ENCODE peak calls at places on chromosomes 4 and X, in five cellular contexts. G, Q, E, V and N are unnamed samples.

GRCh38 chrX:145751943-145752342 is 65.7 kb upstream of the SLITRK2 start:
- DNase-seq in G (no peak), Q (no peak), E (no peak), V (no peak), N (no peak)

GRCh38 chrX:40809210-40809609 is 73.9 kb upstream of the MED14 start:
- DNase-seq in G (no peak), Q (no peak), E (no peak), V (no peak), N (no peak)

GRCh38 chr4:165384608-165385007 is 5.8 kb downstream of the CPE start:
- DNase-seq in G (no peak), Q (no peak), E (peak), V (no peak), N (no peak)

GRCh38 chr4:188439641-188440311 is 300.5 kb downstream of the TRIML1 start:
- DNase-seq in G (no peak), Q (no peak), E (no peak), V (no peak), N (no peak)

GRCh38 chr4:10456270-10457254 is 664 bp downstream of the ZNF518B start:
- DNase-seq in G (peak), Q (peak), E (no peak), V (no peak), N (peak)

GRCh38 chr4:85790582-85790981 is 315.6 kb downstream of the ARHGAP24 start:
- DNase-seq in G (no peak), Q (no peak), E (no peak), V (no peak), N (no peak)

GRCh38 chrX:72142094-72142843 is 10.6 kb upstream of the RTL5 start:
- DNase-seq in G (no peak), Q (no peak), E (no peak), V (no peak), N (no peak)

GRCh38 chr4:73170518-73171198 is 87.9 kb downstream of the ANKRD17 start:
- DNase-seq in G (no peak), Q (no peak), E (no peak), V (no peak), N (no peak)

GRCh38 chr4:6942238-6942800 is 32.7 kb downstream of the TBC1D14 start:
- DNase-seq in G (no peak), Q (no peak), E (no peak), V (peak), N (no peak)

GRCh38 chr4:95889662-95890061 is 49.8 kb downstream of the PDHA2 start:
- DNase-seq in G (no peak), Q (no peak), E (no peak), V (no peak), N (no peak)

GRCh38 chrX:140091276-140091886 is 126.1 kb upstream of the CXorf66 start:
- DNase-seq in G (peak), Q (peak), E (no peak), V (no peak), N (no peak)

GRCh38 chr4:6987566-6987920 is 55.6 kb upstream of the TADA2B start:
- DNase-seq in G (no peak), Q (no peak), E (no peak), V (no peak), N (no peak)

GRCh38 chr4:104352211-104352610 is 142.5 kb downstream of the CXXC4 start:
- DNase-seq in G (peak), Q (no peak), E (peak), V (no peak), N (peak)

GRCh38 chr4:1347410-1347864 is 429 bp downstream of the UVSSA start:
- DNase-seq in G (peak), Q (peak), E (peak), V (no peak), N (peak)

GRCh38 chr4:80101768-80102116 is 28.7 kb upstream of the ANTXR2 start:
- DNase-seq in G (no peak), Q (no peak), E (no peak), V (no peak), N (no peak)

GRCh38 chr4:1113311-1114009 is at the start of gene RNF212:
- DNase-seq in G (no peak), Q (peak), E (no peak), V (no peak), N (no peak)

GRCh38 chr4:88960576-88960975 is 96.4 kb downstream of the FAM13A start:
- DNase-seq in G (no peak), Q (no peak), E (no peak), V (no peak), N (peak)

GRCh38 chrX:150934453-150934852 is 36.0 kb upstream of the CD99L2 start:
- DNase-seq in G (no peak), Q (no peak), E (no peak), V (no peak), N (no peak)

GRCh38 chr4:72326692-72327632 is 242.1 kb downstream of the ADAMTS3 start:
- DNase-seq in G (peak), Q (no peak), E (peak), V (no peak), N (no peak)

GRCh38 chr4:82431026-82431745 is 796 bp downstream of the ENOPH1 start:
- DNase-seq in G (peak), Q (no peak), E (no peak), V (no peak), N (no peak)

GRCh38 chrX:68396953-68397352 is 36.3 kb downstream of the OPHN1 start:
- DNase-seq in G (peak), Q (no peak), E (no peak), V (no peak), N (no peak)

GRCh38 chr4:47741200-47741599 is 96.7 kb downstream of the CORIN start:
- DNase-seq in G (no peak), Q (no peak), E (no peak), V (no peak), N (no peak)

GRCh38 chr4:17029432-17029831 is 131.0 kb upstream of the LDB2 start:
- DNase-seq in G (no peak), Q (no peak), E (no peak), V (no peak), N (no peak)

GRCh38 chr4:153364061-153364460 is 19.6 kb downstream of the MND1 start:
- DNase-seq in G (no peak), Q (no peak), E (no peak), V (no peak), N (no peak)

GRCh38 chrX:13086076-13086475 is 41.7 kb upstream of the FAM9C start:
- DNase-seq in G (no peak), Q (no peak), E (no peak), V (no peak), N (no peak)

GRCh38 chr4:40722576-40723161 is 27.1 kb upstream of the NSUN7 start:
- DNase-seq in G (no peak), Q (no peak), E (no peak), V (peak), N (no peak)

GRCh38 chrX:113260474-113260873 is 419.8 kb upstream of the AMOT start:
- DNase-seq in G (peak), Q (no peak), E (peak), V (no peak), N (peak)

GRCh38 chr4:123386608-123387007 is 10.0 kb upstream of the SPRY1 start:
- DNase-seq in G (no peak), Q (no peak), E (no peak), V (no peak), N (no peak)

GRCh38 chr4:123379392-123379791 is 17.2 kb upstream of the SPRY1 start:
- DNase-seq in G (no peak), Q (no peak), E (no peak), V (no peak), N (no peak)

GRCh38 chr4:123378794-123379193 is 17.8 kb upstream of the SPRY1 start:
- DNase-seq in G (no peak), Q (no peak), E (no peak), V (no peak), N (peak)

GRCh38 chr4:123381996-123382395 is 14.6 kb upstream of the SPRY1 start:
- DNase-seq in G (no peak), Q (no peak), E (no peak), V (no peak), N (no peak)

DNA sequence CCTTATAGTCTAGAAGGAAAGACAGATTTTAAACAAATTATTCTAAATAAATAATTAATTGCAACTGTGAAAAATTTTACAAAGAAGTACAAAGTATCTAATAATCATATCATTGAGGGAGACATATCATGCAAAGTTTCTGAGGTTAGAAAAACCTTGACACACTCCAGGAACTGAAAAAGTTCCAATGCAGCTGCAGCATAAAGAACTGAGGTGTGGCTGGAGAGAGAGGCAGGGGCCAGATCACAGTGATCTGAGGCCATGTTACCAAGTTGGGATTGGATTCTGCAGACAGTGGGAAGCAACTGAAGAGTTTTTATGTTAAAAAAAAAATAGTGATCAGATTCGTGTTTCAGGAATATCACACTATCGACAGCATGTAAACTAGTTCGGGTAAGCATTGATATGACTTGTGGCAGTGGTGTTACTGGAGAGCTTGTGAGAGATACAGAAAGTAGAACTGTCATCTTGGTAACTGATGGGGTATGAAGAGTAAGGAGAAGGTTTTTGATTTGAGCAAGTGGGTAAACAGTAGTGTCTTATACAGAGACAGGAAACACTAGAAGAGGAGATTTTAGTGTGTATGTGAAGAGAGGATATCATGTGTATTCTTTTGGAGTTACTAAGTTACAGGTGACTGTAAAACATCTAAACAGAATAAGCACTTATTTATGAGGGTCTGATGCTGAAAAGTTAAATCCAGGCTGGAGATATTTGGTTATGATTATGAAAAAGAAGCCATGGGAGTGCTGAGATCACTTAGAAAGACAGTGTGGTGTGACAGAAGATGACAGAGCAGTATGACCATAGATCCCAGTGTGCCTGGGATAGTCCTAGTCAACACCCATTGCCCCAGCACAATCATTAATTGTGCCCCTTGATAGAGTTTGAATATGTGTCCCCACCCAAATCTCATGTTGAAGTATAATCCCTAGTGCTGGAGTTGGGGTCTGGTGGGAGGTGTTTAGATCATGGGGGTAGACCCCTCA is 15.6 kb upstream of the SPRY1 start:
- DNase-seq in G (no peak), Q (no peak), E (no peak), V (no peak), N (no peak)
- TF ChIP-seq SUZ12 in G (no peak), Q (no peak), E (no peak), V (no peak), N (no peak)

DNA sequence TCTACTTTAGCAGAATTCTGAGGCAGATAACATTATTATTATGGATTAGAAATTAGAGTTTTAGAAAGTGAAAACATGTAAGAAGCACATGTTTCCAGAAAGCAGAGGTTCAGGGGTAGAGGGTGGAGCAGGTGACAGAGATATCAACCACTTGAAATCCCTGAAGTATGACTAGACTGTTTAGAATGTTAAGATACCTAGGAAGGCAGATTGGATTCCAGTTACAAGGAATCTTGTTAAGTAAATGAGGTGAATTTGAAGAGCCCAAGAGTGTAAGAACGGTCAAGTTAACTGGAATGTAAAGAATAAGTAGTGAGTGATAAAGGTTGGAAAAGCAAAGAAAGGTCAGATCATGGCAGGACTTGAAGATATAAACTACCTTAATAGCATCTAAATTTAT is 37.6 kb downstream of the ARSJ start:
- DNase-seq in G (no peak), Q (no peak), E (no peak), V (no peak), N (no peak)
- TF ChIP-seq SUZ12 in G (no peak), Q (no peak), E (no peak), V (no peak), N (no peak)

DNA sequence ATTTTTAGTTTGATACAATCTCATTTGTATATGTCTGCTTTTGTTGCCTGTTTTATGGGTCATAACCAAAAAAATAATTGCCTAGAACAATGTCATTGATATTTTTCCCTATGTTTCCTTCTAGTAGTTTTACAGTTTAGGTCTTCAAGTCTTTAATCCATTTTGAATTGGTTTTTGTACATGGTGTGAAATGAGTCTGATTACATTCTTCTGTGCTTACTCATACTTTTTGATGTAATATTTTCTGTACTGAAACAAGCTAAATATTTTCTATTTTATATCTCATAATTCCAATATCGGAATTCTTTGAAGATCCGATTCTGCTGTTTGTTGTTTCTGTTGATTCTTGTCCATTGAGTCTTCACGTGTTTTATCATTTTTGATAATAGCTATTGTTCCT is 10.6 kb downstream of the TMEM156 start:
- DNase-seq in G (no peak), Q (no peak), E (no peak), V (no peak), N (no peak)
- TF ChIP-seq SUZ12 in G (no peak), Q (no peak), E (no peak), V (no peak), N (no peak)

GRCh38 chrX:104329731-104330130 is 75.0 kb upstream of the ESX1 start:
- DNase-seq in G (no peak), Q (no peak), E (no peak), V (no peak), N (no peak)

GRCh38 chrX:104334971-104335370 is 80.2 kb upstream of the ESX1 start:
- DNase-seq in G (no peak), Q (no peak), E (no peak), V (no peak), N (no peak)

GRCh38 chrX:104324871-104325585 is 70.3 kb upstream of the ESX1 start:
- DNase-seq in G (no peak), Q (no peak), E (no peak), V (no peak), N (no peak)

GRCh38 chrX:104335765-104336164 is 81.0 kb upstream of the ESX1 start:
- DNase-seq in G (no peak), Q (no peak), E (no peak), V (no peak), N (no peak)

GRCh38 chrX:104330966-104331365 is 76.2 kb upstream of the ESX1 start:
- DNase-seq in G (no peak), Q (no peak), E (no peak), V (no peak), N (no peak)
- TF ChIP-seq SUZ12 in G (no peak), Q (no peak), E (no peak), V (no peak), N (no peak)

DNA sequence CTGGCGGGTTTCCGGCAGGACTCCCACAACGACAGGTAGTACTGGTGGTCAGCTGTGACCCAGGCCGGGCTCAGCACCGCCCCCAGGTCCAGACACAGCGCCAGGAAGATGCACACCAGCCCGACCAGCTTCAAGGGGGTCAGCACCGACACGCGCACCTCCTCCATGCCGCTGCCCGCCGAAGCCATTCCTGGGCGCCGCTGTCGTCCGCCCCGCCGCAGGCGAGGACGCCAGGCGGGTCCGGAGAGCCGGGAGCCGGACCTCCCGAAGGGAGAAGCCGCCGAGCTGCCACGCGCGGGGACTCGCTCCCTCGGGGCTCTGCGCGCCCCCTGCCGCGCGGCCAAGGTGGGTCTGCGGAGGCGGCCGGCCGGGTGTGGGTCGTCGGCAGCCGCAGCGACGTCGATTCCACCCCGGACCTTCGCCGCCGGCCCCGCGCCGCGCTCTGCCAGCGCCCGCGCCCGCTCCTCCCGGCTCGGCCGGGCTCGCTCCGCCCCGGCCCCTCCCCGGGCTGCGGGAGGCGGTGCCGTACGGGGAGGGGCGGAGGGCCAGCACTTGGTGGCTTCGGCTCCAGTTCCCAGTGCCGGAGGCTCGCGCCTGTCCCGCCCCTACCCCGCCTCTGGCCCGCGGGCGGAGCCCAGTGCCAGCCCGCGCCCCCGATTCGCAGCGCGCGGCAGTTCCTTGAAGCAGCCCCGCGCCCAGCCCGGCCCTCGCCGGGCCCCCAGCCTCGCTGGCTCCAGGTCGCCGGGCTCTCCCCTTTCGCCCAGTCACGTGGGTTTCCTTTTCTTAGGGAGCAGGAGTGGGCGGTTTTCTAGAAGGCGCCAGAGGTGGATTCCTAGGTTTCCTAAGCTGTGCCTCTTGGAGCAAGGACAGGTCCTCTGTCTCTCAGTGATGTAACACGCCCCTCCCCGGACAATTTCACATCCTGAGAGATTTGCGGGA is at the start of gene TMEM47:
- DNase-seq in G (peak), Q (peak), E (no peak), V (no peak), N (peak)
- TF ChIP-seq SUZ12 in G (no peak), Q (no peak), E (no peak), V (no peak), N (no peak)

GRCh38 chrX:4173743-4174142 is 460.3 kb upstream of the PRKX start:
- DNase-seq in G (no peak), Q (no peak), E (no peak), V (no peak), N (no peak)
- TF ChIP-seq SUZ12 in G (no peak), Q (no peak), E (no peak), V (no peak), N (no peak)

DNA sequence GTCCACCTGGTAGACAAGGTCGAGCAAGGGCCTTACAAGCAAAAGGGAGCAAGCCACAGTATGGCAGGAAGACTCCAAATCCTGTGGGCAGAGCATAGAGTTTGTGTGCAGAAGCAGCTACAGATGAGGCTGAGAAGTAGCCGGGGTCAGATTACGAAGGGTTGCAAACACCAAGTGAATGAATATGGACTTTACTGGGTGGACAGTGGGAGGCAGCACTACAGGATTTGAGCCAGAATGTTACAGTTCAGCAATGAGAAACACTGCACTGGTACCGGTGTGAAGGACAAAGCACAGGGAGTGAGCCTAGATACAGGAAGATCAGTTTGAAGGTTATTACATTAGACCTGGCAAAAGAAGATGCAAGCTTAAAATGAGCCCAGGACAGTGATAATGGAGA is 46.1 kb upstream of the HOPX start:
- DNase-seq in G (peak), Q (no peak), E (no peak), V (no peak), N (no peak)
- TF ChIP-seq SUZ12 in G (no peak), Q (no peak), E (no peak), V (no peak), N (no peak)

DNA sequence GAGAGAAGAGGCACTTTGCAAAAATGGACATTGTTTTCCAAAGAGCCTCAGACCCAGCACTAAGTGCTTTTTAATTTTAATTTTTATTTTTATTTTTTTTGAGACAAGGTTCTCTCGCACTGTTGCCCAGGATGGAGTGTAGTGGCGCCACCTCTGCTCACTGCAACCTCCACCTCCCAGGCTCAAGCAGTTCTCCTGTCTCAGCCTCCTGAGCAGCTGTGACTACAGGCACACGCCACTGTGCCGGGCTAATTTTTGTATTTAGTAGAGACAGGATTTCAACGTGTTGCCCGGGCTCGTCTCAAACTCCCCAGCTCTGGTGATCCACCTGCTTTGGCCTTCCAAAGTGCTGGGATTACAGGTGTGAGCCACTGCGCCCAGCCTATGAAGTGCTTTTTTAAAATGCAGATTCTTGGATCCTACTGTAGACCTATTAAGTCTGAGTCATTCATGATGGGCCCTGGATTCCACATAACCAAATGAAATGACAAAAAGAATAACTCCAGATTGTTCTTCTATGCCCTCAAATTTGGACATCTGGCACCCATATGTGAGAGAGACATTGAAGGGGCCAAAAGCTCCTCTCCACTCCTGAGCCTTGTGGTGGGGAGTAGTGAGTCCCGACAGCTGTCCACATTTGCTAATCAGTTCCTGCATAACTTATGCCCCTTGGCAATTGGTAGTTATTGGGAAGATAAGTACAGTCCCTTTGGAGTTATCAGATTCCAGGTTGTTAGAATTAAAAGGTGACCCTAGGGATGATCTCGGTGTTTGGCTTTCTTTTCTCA is 3.6 kb downstream of the NOCT start:
- DNase-seq in G (no peak), Q (no peak), E (no peak), V (no peak), N (no peak)
- TF ChIP-seq SUZ12 in G (no peak), Q (no peak), E (no peak), V (no peak), N (no peak)

GRCh38 chr4:134935320-134935719 is 733.7 kb upstream of the PABPC4L start:
- DNase-seq in G (peak), Q (peak), E (no peak), V (no peak), N (peak)
- TF ChIP-seq SUZ12 in G (no peak), Q (no peak), E (no peak), V (no peak), N (no peak)